ENCODE peak calls at places on chromosomes 6 and 20, in six cellular contexts. Y, W, L, H, I and C are unnamed samples.

GRCh38 chr20:59788811-59789210 is 144.6 kb downstream of the SYCP2 start:
- DNase-seq in H (no peak), I (no peak), L (no peak), W (no peak), Y (no peak), C (peak)

GRCh38 chr6:95973976-95974375 is 41.8 kb upstream of the FUT9 start:
- DNase-seq in H (no peak), I (no peak), L (no peak), Y (no peak), W (no peak), C (no peak)

GRCh38 chr6:144449911-144450690 is 165.0 kb downstream of the UTRN start:
- DNase-seq in L (no peak), H (no peak), W (no peak), I (peak), Y (no peak), C (no peak)

GRCh38 chr6:150761771-150762170 is 103.7 kb upstream of the MTHFD1L start:
- DNase-seq in W (no peak), Y (no peak), L (no peak), I (peak), H (no peak), C (no peak)

GRCh38 chr20:58389324-58389967 is 417 bp downstream of the VAPB start:
- DNase-seq in L (peak), H (no peak), I (peak), W (peak), Y (no peak), C (peak)

GRCh38 chr20:2102585-2103453 is 1.2 kb downstream of the STK35 start:
- DNase-seq in I (peak), Y (peak), W (peak), H (peak), L (peak), C (peak)

GRCh38 chr20:30484749-30485070 is 772.8 kb upstream of the DEFB115 start:
- DNase-seq in H (no peak), W (no peak), I (no peak), L (peak), Y (no peak), C (peak)

GRCh38 chr20:54643761-54644160 is 168.4 kb downstream of the DOK5 start:
- DNase-seq in L (no peak), W (no peak), Y (peak), I (no peak), H (no peak), C (no peak)

GRCh38 chr6:147178355-147178754 is 25.9 kb upstream of the STXBP5 start:
- DNase-seq in W (no peak), Y (no peak), I (no peak), H (no peak), L (no peak), C (no peak)

GRCh38 chr6:17865798-17866725 is 121.4 kb downstream of the KIF13A start:
- DNase-seq in H (no peak), I (no peak), L (no peak), Y (peak), W (peak), C (no peak)

GRCh38 chr20:20412750-20413149 is 44.8 kb downstream of the INSM1 start:
- DNase-seq in W (no peak), L (no peak), I (peak), H (no peak), Y (no peak), C (no peak)

GRCh38 chr6:144466716-144467115 is 181.6 kb downstream of the UTRN start:
- DNase-seq in H (no peak), Y (no peak), I (no peak), L (no peak), W (no peak), C (no peak)

GRCh38 chr6:4256969-4257368 is 121.6 kb upstream of the ECI2 start:
- DNase-seq in I (no peak), L (no peak), W (no peak), Y (peak), H (no peak), C (no peak)

GRCh38 chr20:57844626-57845596 is 135.1 kb upstream of the PMEPA1 start:
- DNase-seq in H (no peak), I (no peak), W (no peak), L (no peak), Y (no peak), C (no peak)

GRCh38 chr6:43174263-43175112 is 3.4 kb downstream of the SRF start:
- DNase-seq in W (peak), H (peak), I (peak), Y (peak), L (peak), C (peak)
- TF ChIP-seq CTCF in W (no peak), H (peak), I (peak), Y (peak), L (no peak), C (peak)

GRCh38 chr6:38720295-38720694 is 5.2 kb downstream of the DNAH8 start:
- DNase-seq in W (peak), H (no peak), I (peak), L (no peak), Y (no peak), C (no peak)
- TF ChIP-seq CTCF in W (no peak), H (no peak), I (peak), L (no peak), Y (peak), C (no peak)

GRCh38 chr6:51753635-51754034 is 333.8 kb downstream of the PKHD1 start:
- DNase-seq in H (peak), L (peak), I (peak), W (no peak), Y (no peak), C (no peak)
- TF ChIP-seq CTCF in H (peak), L (peak), I (peak), W (no peak), Y (no peak), C (peak)

DNA sequence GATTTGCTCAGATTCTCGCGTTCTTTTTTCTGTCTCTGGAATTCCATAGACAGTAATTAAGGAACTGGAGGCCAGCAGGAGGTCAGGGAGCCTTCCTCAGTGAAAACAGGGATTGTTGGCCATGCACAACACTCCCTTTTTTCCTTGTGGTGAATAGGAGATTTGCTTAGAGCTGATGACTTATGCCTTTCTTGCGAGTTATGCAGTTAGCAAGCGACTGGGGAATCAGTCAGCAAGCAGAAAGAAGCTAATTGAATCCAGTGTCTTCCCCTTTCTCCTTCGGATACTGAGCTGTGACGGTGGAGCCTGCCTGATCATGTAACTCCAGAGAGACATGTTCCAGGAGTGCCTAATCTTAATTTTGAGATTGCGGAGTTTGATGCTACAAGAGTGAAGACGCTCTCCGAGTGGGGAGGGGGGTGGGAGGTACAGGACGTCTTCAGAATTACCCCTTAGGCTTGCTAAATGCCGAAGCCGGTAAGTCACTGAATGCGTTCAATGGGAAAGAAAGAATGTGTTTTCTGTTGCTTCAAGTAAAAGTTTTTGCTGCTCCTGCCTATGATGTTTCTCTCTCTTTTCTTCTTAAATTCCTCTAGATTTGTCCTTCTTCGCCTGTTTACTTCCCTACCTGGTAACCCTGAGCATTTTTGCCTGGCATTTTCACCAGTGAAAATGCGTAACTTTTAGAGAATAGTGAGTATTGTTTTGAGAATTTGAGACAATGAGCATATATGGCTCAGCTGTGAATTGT is 165.9 kb downstream of the SASH1 start:
- DNase-seq in I (peak), Y (no peak), W (no peak), L (no peak), H (no peak), C (no peak)
- TF ChIP-seq CTCF in I (no peak), Y (no peak), W (no peak), L (no peak), H (no peak), C (no peak)

GRCh38 chr6:2309138-2309537 is 63.7 kb upstream of the GMDS start:
- DNase-seq in L (no peak), W (no peak), Y (no peak), I (no peak), H (no peak), C (no peak)

GRCh38 chr6:2310042-2310441 is 64.6 kb upstream of the GMDS start:
- DNase-seq in Y (no peak), L (no peak), W (no peak), I (no peak), H (no peak), C (no peak)

GRCh38 chr6:2307794-2308193 is 62.4 kb upstream of the GMDS start:
- DNase-seq in W (no peak), L (no peak), Y (no peak), H (no peak), I (no peak), C (no peak)

DNA sequence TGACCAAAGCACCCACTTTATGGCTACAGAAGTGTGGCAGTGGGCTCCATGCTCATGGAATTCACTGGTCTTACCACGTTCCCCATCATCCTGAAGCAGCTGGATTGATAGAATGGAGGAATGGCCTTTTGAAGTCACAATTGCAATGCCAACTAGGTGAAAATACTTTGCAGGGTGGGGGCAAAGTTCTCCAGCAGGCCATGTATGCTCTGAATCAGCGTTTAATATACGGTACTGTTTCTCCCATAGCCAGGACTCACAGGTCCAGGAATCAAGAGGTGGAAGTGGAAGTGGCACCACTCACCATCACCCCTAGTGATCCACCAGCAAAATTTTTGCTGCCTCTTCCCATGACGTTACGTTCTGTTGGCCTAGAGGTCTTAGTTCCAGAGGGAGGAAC is 60.5 kb upstream of the GMDS start:
- DNase-seq in L (no peak), H (no peak), I (no peak), Y (no peak), W (no peak), C (no peak)
- TF ChIP-seq CTCF in L (no peak), H (no peak), I (no peak), Y (no peak), W (no peak), C (no peak)

GRCh38 chr6:105152865-105153264 is 26.9 kb downstream of the POPDC3 start:
- DNase-seq in L (no peak), H (no peak), I (no peak), W (no peak), Y (no peak), C (no peak)
- TF ChIP-seq CTCF in L (no peak), H (no peak), I (no peak), W (no peak), Y (no peak), C (no peak)

DNA sequence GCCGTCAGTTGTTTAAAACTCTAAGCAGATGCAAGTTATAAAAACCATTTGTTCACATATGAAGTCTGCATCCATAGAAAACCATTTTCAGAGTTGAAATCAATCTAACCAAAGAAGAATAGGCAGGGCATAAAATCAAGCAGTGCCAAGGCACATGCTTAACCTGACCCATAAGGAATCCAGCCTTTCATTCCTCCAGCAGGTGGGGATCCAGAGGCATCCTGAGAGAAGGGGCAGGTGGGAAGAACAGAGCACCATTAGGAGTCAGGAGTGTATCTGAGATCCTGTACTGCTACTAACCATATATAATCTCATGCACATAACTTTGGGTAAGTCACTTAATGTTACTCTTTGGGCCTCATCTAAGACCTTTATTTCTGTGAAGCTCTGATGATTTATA is 29.4 kb upstream of the FOXO3 start:
- DNase-seq in I (no peak), H (no peak), W (no peak), L (no peak), Y (no peak), C (no peak)
- TF ChIP-seq CTCF in I (peak), H (no peak), W (no peak), L (no peak), Y (no peak), C (no peak)

GRCh38 chr6:169959129-169960002 is 207.9 kb downstream of the ERMARD start:
- DNase-seq in Y (no peak), W (no peak), I (no peak), L (no peak), H (peak), C (no peak)
- TF ChIP-seq CTCF in Y (no peak), W (no peak), I (no peak), L (no peak), H (no peak), C (no peak)

DNA sequence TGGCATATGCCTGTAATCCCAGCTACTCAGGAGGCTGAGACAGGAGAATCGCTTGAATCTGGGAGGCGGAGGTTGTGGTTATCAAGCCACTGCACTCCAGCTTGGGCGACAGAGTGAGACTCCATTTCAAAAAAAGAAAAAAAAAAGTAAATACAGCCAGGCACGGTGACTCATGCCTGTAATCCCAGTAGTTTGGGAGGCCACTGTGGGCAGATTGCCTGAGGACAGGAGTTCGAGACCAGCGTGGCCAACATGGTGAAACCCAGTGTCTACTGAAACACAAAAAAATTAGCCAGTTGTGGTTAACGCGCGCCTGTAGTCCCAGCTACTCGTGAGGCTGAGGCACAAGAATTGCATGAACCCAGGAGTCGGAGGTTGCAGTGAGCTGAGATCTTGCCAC is 1.5 kb upstream of the NINL start:
- DNase-seq in I (no peak), H (no peak), L (no peak), W (peak), Y (no peak), C (no peak)
- TF ChIP-seq CTCF in I (no peak), H (no peak), L (no peak), W (no peak), Y (no peak), C (no peak)

GRCh38 chr6:127695108-127695507 is 118.1 kb downstream of the C6orf58 start:
- DNase-seq in Y (no peak), H (no peak), I (no peak), L (no peak), W (no peak), C (no peak)

GRCh38 chr6:127690588-127690987 is 113.6 kb downstream of the C6orf58 start:
- DNase-seq in L (no peak), I (no peak), W (no peak), H (no peak), Y (no peak), C (no peak)

GRCh38 chr6:127691147-127691546 is 114.2 kb downstream of the C6orf58 start:
- DNase-seq in I (no peak), Y (no peak), W (no peak), L (no peak), H (no peak), C (no peak)

GRCh38 chr6:127684501-127684900 is 107.5 kb downstream of the C6orf58 start:
- DNase-seq in H (no peak), W (no peak), Y (no peak), I (no peak), L (no peak), C (no peak)

DNA sequence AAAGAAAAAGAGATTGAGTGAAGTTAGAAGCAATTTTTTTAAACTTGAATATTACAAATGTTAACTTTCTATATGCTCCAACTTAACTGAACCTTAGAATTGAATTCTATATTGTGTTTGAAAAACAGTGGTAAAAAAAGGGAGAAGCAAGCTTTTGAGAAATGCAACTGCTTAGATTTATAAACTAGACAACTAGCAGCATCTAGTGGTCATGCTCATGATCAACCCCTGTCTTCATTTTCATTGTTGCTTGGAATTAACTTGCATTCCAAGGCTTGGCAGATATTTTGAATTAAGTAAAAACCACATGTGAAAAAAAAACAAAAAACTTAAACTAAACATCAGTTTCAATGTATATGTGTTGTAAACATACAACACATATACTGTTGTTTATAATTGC is 113.1 kb downstream of the C6orf58 start:
- DNase-seq in W (peak), H (no peak), Y (no peak), I (peak), L (no peak), C (no peak)
- TF ChIP-seq CTCF in W (peak), H (no peak), Y (peak), I (peak), L (no peak), C (peak)